ENCODE peak calls at places on chromosomes 7 and 10, in ten cellular contexts. I, B, N, K, S, O, J, E, Z and Y are unnamed samples.

GRCh38 chr10:72597897-72598296 is 28.0 kb downstream of the MICU1 start:
- DNase-seq in I (peak; percentile 24), B (no peak), N (peak; percentile 75), K (no peak), S (no peak), O (no peak), J (no peak), E (peak; percentile 32), Z (peak; percentile 7), Y (peak; percentile 27)

GRCh38 chr10:130459011-130459410 is 322.8 kb downstream of the GLRX3 start:
- DNase-seq in I (no peak), B (no peak), N (no peak), K (no peak), S (no peak), O (no peak), J (no peak), E (no peak), Z (no peak), Y (no peak)

GRCh38 chr7:83546586-83546985 is 102.4 kb downstream of the SEMA3E start:
- DNase-seq in I (no peak), B (no peak), N (peak; percentile 78), K (no peak), S (peak; percentile 33), O (no peak), J (no peak), E (peak; percentile 35), Z (no peak), Y (no peak)

GRCh38 chr10:125262920-125263319 is 102.6 kb upstream of the CTBP2 start:
- DNase-seq in I (no peak), B (no peak), N (no peak), K (no peak), S (no peak), O (no peak), J (no peak), E (no peak), Z (no peak), Y (no peak)

GRCh38 chr7:2821842-2822507 is 22.1 kb downstream of the GNA12 start:
- DNase-seq in I (peak; percentile 48), B (no peak), N (peak; percentile 93), K (peak; percentile 62), S (peak; percentile 88), O (no peak), J (no peak), E (peak; percentile 95), Z (no peak), Y (peak; percentile 44)

GRCh38 chr7:132400667-132401142 is 175.6 kb downstream of the PLXNA4 start:
- DNase-seq in I (no peak), B (no peak), N (no peak), K (no peak), S (peak; percentile 52), O (no peak), J (peak; percentile 57), E (no peak), Z (no peak), Y (no peak)

GRCh38 chr10:127740596-127740995 is 3.6 kb downstream of the FOXI2 start:
- DNase-seq in I (no peak), B (no peak), N (no peak), K (no peak), S (no peak), O (no peak), J (no peak), E (no peak), Z (no peak), Y (no peak)

GRCh38 chr10:16259726-16260125 is 177.1 kb upstream of the PTER start:
- DNase-seq in I (no peak), B (no peak), N (no peak), K (no peak), S (no peak), O (no peak), J (no peak), E (no peak), Z (no peak), Y (no peak)

GRCh38 chr7:22129166-22129565 is 183.5 kb upstream of the CDCA7L start:
- DNase-seq in I (no peak), B (no peak), N (no peak), K (no peak), S (no peak), O (no peak), J (no peak), E (no peak), Z (no peak), Y (no peak)

GRCh38 chr7:12056381-12056780 is 154.7 kb upstream of the TMEM106B start:
- DNase-seq in I (no peak), B (no peak), N (peak; percentile 43), K (no peak), S (no peak), O (no peak), J (no peak), E (peak; percentile 27), Z (no peak), Y (no peak)

GRCh38 chr10:132144086-132144485 is 42.7 kb upstream of the DPYSL4 start:
- DNase-seq in I (no peak), B (peak; percentile 15), N (no peak), K (no peak), S (no peak), O (no peak), J (no peak), E (no peak), Z (no peak), Y (no peak)

GRCh38 chr10:16732376-16732775 is 84.8 kb downstream of the RSU1 start:
- DNase-seq in I (no peak), B (no peak), N (peak; percentile 30), K (no peak), S (peak; percentile 64), O (no peak), J (no peak), E (peak; percentile 72), Z (no peak), Y (no peak)

GRCh38 chr10:121303273-121303890 is 294.9 kb downstream of the FGFR2 start:
- DNase-seq in I (no peak), B (no peak), N (no peak), K (no peak), S (no peak), O (no peak), J (no peak), E (no peak), Z (no peak), Y (no peak)

GRCh38 chr7:101743241-101743994 is 74.0 kb upstream of the CUX1 start:
- DNase-seq in I (peak; percentile 83), B (peak; percentile 48), N (peak; percentile 74), K (peak; percentile 53), S (peak; percentile 41), O (peak; percentile 47), J (peak; percentile 46), E (peak; percentile 57), Z (no peak), Y (peak; percentile 81)

GRCh38 chr7:112945046-112945445 is 141.6 kb downstream of the GPR85 start:
- DNase-seq in I (no peak), B (no peak), N (peak; percentile 6), K (no peak), S (peak; percentile 6), O (no peak), J (no peak), E (no peak), Z (no peak), Y (no peak)

GRCh38 chr7:13908667-13909382 is 80.6 kb downstream of the ETV1 start:
- DNase-seq in I (no peak), B (no peak), N (no peak), K (no peak), S (peak; percentile 29), O (no peak), J (no peak), E (no peak), Z (no peak), Y (no peak)

GRCh38 chr10:107336061-107336460 is 171.6 kb upstream of the SORCS1 start:
- DNase-seq in I (no peak), B (no peak), N (no peak), K (no peak), S (no peak), O (no peak), J (no peak), E (no peak), Z (no peak), Y (no peak)

GRCh38 chr10:116286801-116287200 is 13.8 kb upstream of the GFRA1 start:
- DNase-seq in I (no peak), B (no peak), N (no peak), K (no peak), S (no peak), O (no peak), J (no peak), E (no peak), Z (no peak), Y (no peak)

GRCh38 chr10:116278832-116279231 is 5.8 kb upstream of the GFRA1 start:
- DNase-seq in I (no peak), B (no peak), N (peak; percentile 56), K (no peak), S (no peak), O (no peak), J (no peak), E (no peak), Z (no peak), Y (no peak)

DNA sequence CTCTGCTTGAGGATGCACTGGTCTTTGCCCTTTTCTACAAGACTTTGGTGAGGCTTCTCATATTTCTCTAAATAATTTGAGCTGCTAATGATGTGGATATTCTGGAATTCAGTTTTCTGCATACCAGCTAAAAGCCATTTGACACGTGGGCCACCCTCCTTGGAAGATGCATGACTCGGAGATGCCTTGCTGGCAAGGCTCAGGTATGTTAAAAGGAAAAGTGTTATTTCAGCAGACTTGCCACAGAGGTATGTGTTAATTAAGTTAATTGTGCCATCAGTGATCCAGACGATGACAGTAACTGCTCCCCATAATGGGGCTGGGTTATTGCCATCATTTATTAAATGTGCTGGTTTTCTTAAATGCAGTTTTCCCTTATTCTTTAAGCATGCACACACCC is 8.8 kb upstream of the GFRA1 start:
- DNase-seq in I (no peak), B (no peak), N (peak; percentile 19), K (no peak), S (no peak), O (no peak), J (no peak), E (no peak), Z (no peak), Y (no peak)
- TF ChIP-seq CTCF in I (no peak), B (no peak), N (no peak), K (no peak), S (no peak), O (no peak), J (no peak), E (no peak), Z (no peak), Y (no peak)

GRCh38 chr7:98617051-98617959 is at the start of gene NPTX2:
- DNase-seq in I (no peak), B (peak; percentile 48), N (peak; percentile 19), K (no peak), S (no peak), O (peak; percentile 23), J (peak; percentile 93), E (peak; percentile 15), Z (no peak), Y (peak; percentile 35)
- TF ChIP-seq CTCF in I (no peak), B (peak; percentile 14), N (no peak), K (peak; percentile 51), S (no peak), O (no peak), J (no peak), E (no peak), Z (no peak), Y (no peak)

GRCh38 chr7:84780158-84781124 is 406.4 kb downstream of the SEMA3D start:
- DNase-seq in I (no peak), B (peak; percentile 14), N (no peak), K (no peak), S (no peak), O (no peak), J (no peak), E (no peak), Z (no peak), Y (no peak)
- TF ChIP-seq CTCF in I (no peak), B (no peak), N (no peak), K (no peak), S (no peak), O (no peak), J (no peak), E (no peak), Z (no peak), Y (no peak)

GRCh38 chr7:70812511-70812910 is 319.4 kb upstream of the GALNT17 start:
- DNase-seq in I (no peak), B (no peak), N (no peak), K (no peak), S (no peak), O (no peak), J (no peak), E (no peak), Z (no peak), Y (no peak)
- TF ChIP-seq CTCF in I (peak; percentile 65), B (no peak), N (peak; percentile 19), K (no peak), S (peak; percentile 19), O (no peak), J (no peak), E (no peak), Z (peak; percentile 45), Y (no peak)